ENCODE peak calls at places on chromosomes 1 and 21, in nine cellular contexts. B is AG09319; C is CD8-positive, alpha-beta memory T cell; J is AG04450; M is stimulated activated CD4-positive, alpha-beta T cell treated with anti-CD3 and anti-CD28 coated beads, TNF-alpha, amount 100 ng/mL, for 24 hours; A is amniotic stem cell; X is fibroblast of mammary gland; T is head of caudate nucleus; D is astrocyte of the cerebellum. I is an unnamed sample.

GRCh38 chr1:47554901-47555300 is 117.1 kb downstream of the FOXD2 start:
- DNase-seq in B (no peak), C (no peak), J (no peak), M (no peak), A (no peak), X (peak; percentile 52), T (no peak), D (no peak), I (no peak)

GRCh38 chr1:215219372-215219771 is 136.8 kb downstream of the KCNK2 start:
- DNase-seq in B (no peak), C (no peak), J (no peak), M (no peak), A (no peak), X (peak; percentile 43), T (no peak), D (no peak), I (no peak)

GRCh38 chr1:233654667-233655432 is 40.9 kb downstream of the KCNK1 start:
- DNase-seq in B (no peak), C (no peak), J (no peak), M (no peak), A (no peak), X (no peak), T (no peak), D (no peak), I (no peak)

GRCh38 chr1:218971166-218971565 is 202.5 kb upstream of the LYPLAL1 start:
- DNase-seq in B (no peak), C (no peak), J (peak; percentile 18), M (no peak), A (no peak), X (peak; percentile 30), T (no peak), D (no peak), I (no peak)

GRCh38 chr1:61157420-61157987 is 75.1 kb downstream of the NFIA start:
- DNase-seq in B (peak; percentile 66), C (no peak), J (peak; percentile 24), M (no peak), A (peak; percentile 45), X (peak; percentile 87), T (no peak), D (peak; percentile 96), I (peak; percentile 76)

GRCh38 chr21:38712076-38712475 is 93.7 kb upstream of the ETS2 start:
- DNase-seq in B (no peak), C (no peak), J (no peak), M (no peak), A (no peak), X (peak; percentile 55), T (no peak), D (peak; percentile 23), I (no peak)

GRCh38 chr1:25068829-25069228 is 138.8 kb upstream of the RUNX3 start:
- DNase-seq in B (no peak), C (no peak), J (no peak), M (no peak), A (no peak), X (no peak), T (no peak), D (no peak), I (no peak)

GRCh38 chr1:155168456-155169210 is 4.5 kb downstream of the KRTCAP2 start:
- DNase-seq in B (no peak), C (no peak), J (no peak), M (no peak), A (no peak), X (no peak), T (no peak), D (no peak), I (no peak)

GRCh38 chr1:10519016-10519417 is 44.3 kb downstream of the PEX14 start:
- DNase-seq in B (no peak), C (no peak), J (no peak), M (no peak), A (no peak), X (no peak), T (no peak), D (no peak), I (no peak)

GRCh38 chr1:59718064-59718988 is 96.4 kb upstream of the HOOK1 start:
- DNase-seq in B (no peak), C (no peak), J (no peak), M (no peak), A (no peak), X (peak; percentile 30), T (no peak), D (no peak), I (no peak)

GRCh38 chr21:44878053-44878982 is 4.8 kb upstream of the PTTG1IP start:
- DNase-seq in B (no peak), C (no peak), J (no peak), M (no peak), A (no peak), X (no peak), T (no peak), D (no peak), I (no peak)

GRCh38 chr1:94636625-94637024 is 95.1 kb upstream of the F3 start:
- DNase-seq in B (peak; percentile 35), C (no peak), J (no peak), M (no peak), A (no peak), X (peak; percentile 76), T (no peak), D (no peak), I (no peak)

GRCh38 chr1:60547821-60548220 is 474.3 kb upstream of the C1orf87 start:
- DNase-seq in B (no peak), C (no peak), J (no peak), M (no peak), A (no peak), X (no peak), T (no peak), D (no peak), I (no peak)

GRCh38 chr1:28243685-28244439 is 7.9 kb downstream of the ATP5IF1 start:
- DNase-seq in B (no peak), C (no peak), J (no peak), M (no peak), A (no peak), X (no peak), T (no peak), D (no peak), I (no peak)

GRCh38 chr1:97247196-97247595 is 525.6 kb downstream of the PTBP2 start:
- DNase-seq in B (peak; percentile 15), C (no peak), J (no peak), M (no peak), A (no peak), X (peak; percentile 58), T (no peak), D (peak; percentile 33), I (no peak)

GRCh38 chr1:59150537-59151386 is 146.1 kb upstream of the FGGY start:
- DNase-seq in B (peak; percentile 98), C (no peak), J (peak; percentile 99), M (no peak), A (peak; percentile 95), X (peak; percentile 100), T (no peak), D (peak; percentile 92), I (peak; percentile 96)

GRCh38 chr1:116325922-116326321 is 47.1 kb upstream of the ATP1A1 start:
- DNase-seq in B (no peak), C (peak; percentile 51), J (no peak), M (no peak), A (no peak), X (no peak), T (no peak), D (no peak), I (no peak)

GRCh38 chr21:25733859-25734653 is 648 bp downstream of the ATP5PF start:
- DNase-seq in B (no peak), C (peak; percentile 4), J (peak; percentile 1), M (peak; percentile 9), A (no peak), X (peak; percentile 48), T (no peak), D (no peak), I (no peak)

GRCh38 chr1:183238071-183238470 is 52.0 kb downstream of the LAMC2 start:
- DNase-seq in B (no peak), C (no peak), J (no peak), M (no peak), A (no peak), X (peak; percentile 64), T (no peak), D (no peak), I (peak; percentile 52)

GRCh38 chr21:31293986-31294385 is 50.1 kb downstream of the TIAM1 start:
- DNase-seq in B (peak; percentile 18), C (no peak), J (peak; percentile 69), M (peak; percentile 43), A (peak; percentile 50), X (peak; percentile 90), T (no peak), D (peak; percentile 62), I (peak; percentile 93)

GRCh38 chr1:147641695-147642592 is 28.4 kb downstream of the ACP6 start:
- DNase-seq in B (no peak), C (peak; percentile 43), J (no peak), M (peak; percentile 40), A (no peak), X (peak; percentile 69), T (peak; percentile 28), D (no peak), I (no peak)

GRCh38 chr1:54287176-54287650 is 87.2 kb downstream of the MRPL37 start:
- DNase-seq in B (no peak), C (peak; percentile 31), J (no peak), M (peak; percentile 31), A (no peak), X (peak; percentile 81), T (peak; percentile 54), D (peak; percentile 32), I (no peak)

GRCh38 chr1:15350151-15350550 is 59.5 kb upstream of the EFHD2 start:
- DNase-seq in B (no peak), C (no peak), J (no peak), M (no peak), A (no peak), X (no peak), T (no peak), D (no peak), I (no peak)

GRCh38 chr1:87149166-87150065 is 179.3 kb upstream of the LMO4 start:
- DNase-seq in B (no peak), C (no peak), J (peak; percentile 38), M (no peak), A (no peak), X (peak; percentile 57), T (no peak), D (no peak), I (peak; percentile 23)

GRCh38 chr1:47992720-47993119 is 4.5 kb downstream of the TRABD2B start:
- DNase-seq in B (peak; percentile 64), C (no peak), J (no peak), M (no peak), A (no peak), X (peak; percentile 88), T (no peak), D (peak; percentile 31), I (no peak)

GRCh38 chr1:170730443-170730842 is 66.5 kb downstream of the PRRX1 start:
- DNase-seq in B (no peak), C (no peak), J (no peak), M (no peak), A (no peak), X (peak; percentile 52), T (no peak), D (no peak), I (no peak)

GRCh38 chr21:42313501-42313969 is 1.7 kb downstream of the TFF3 start:
- DNase-seq in B (no peak), C (no peak), J (no peak), M (no peak), A (no peak), X (no peak), T (no peak), D (peak; percentile 12), I (no peak)

GRCh38 chr1:80375662-80376061 is 1369.1 kb upstream of the ADGRL4 start:
- DNase-seq in B (peak; percentile 19), C (no peak), J (peak; percentile 49), M (no peak), A (peak; percentile 58), X (peak; percentile 85), T (no peak), D (peak; percentile 0), I (peak; percentile 80)

GRCh38 chr1:158185770-158186705 is 5.3 kb downstream of the CD1D start:
- DNase-seq in B (no peak), C (no peak), J (no peak), M (no peak), A (no peak), X (no peak), T (no peak), D (no peak), I (no peak)

GRCh38 chr1:77416692-77417450 is 135.1 kb downstream of the AK5 start:
- DNase-seq in B (no peak), C (no peak), J (no peak), M (no peak), A (no peak), X (peak; percentile 49), T (no peak), D (no peak), I (no peak)

GRCh38 chr1:173134029-173134428 is 73.1 kb downstream of the TNFSF4 start:
- DNase-seq in B (no peak), C (no peak), J (peak; percentile 26), M (no peak), A (no peak), X (peak; percentile 36), T (no peak), D (peak; percentile 3), I (peak; percentile 55)

I was measured in non-pigmented ciliary epithelial cell.